ENCODE peak calls at places on chromosomes 6 and 20, in eight cellular contexts. One of them, this sample, is unnamed.
A peak's percentile ranks its signal among the peaks of the same experiment; 100 is the strongest.

GRCh38 chr6:36266913-36267644 is 2.8 kb upstream of the PNPLA1 start:
- DNase-seq in uterus: no peak
- DNase-seq in NCI-H1694: no peak
- DNase-seq in H54: no peak
- DNase-seq in activated CD4-positive, alpha-beta T cell treated with anti-CD3 and anti-CD28 coated beads, Interleukin-2, amount 50 U/mL, for 48 hours: no peak
- DNase-seq in activated T-cell treated with anti-CD3 and anti-CD28 coated beads for 1 hour: no peak
- DNase-seq in naive B cell: no peak
- DNase-seq in NCI-H1092 treated with DMSO at 0.1 percent for 48 hours: no peak
- DNase-seq in this sample: no peak

GRCh38 chr6:74969591-74970267 is 236.1 kb downstream of the COL12A1 start:
- DNase-seq in uterus: no peak
- DNase-seq in NCI-H1694: no peak
- DNase-seq in H54: no peak
- DNase-seq in activated CD4-positive, alpha-beta T cell treated with anti-CD3 and anti-CD28 coated beads, Interleukin-2, amount 50 U/mL, for 48 hours: no peak
- DNase-seq in activated T-cell treated with anti-CD3 and anti-CD28 coated beads for 1 hour: no peak
- DNase-seq in naive B cell: no peak
- DNase-seq in NCI-H1092 treated with DMSO at 0.1 percent for 48 hours: no peak
- DNase-seq in this sample: no peak

GRCh38 chr6:139392834-139393233 is 18.4 kb upstream of the CITED2 start:
- DNase-seq in uterus: no peak
- DNase-seq in NCI-H1694: no peak
- DNase-seq in H54: no peak
- DNase-seq in activated CD4-positive, alpha-beta T cell treated with anti-CD3 and anti-CD28 coated beads, Interleukin-2, amount 50 U/mL, for 48 hours: no peak
- DNase-seq in activated T-cell treated with anti-CD3 and anti-CD28 coated beads for 1 hour: no peak
- DNase-seq in naive B cell: no peak
- DNase-seq in NCI-H1092 treated with DMSO at 0.1 percent for 48 hours: no peak
- DNase-seq in this sample: no peak

GRCh38 chr6:108588586-108588985 is 27.9 kb downstream of the FOXO3 start:
- DNase-seq in uterus: no peak
- DNase-seq in NCI-H1694: no peak
- DNase-seq in H54: no peak
- DNase-seq in activated CD4-positive, alpha-beta T cell treated with anti-CD3 and anti-CD28 coated beads, Interleukin-2, amount 50 U/mL, for 48 hours: no peak
- DNase-seq in activated T-cell treated with anti-CD3 and anti-CD28 coated beads for 1 hour: no peak
- DNase-seq in naive B cell: no peak
- DNase-seq in NCI-H1092 treated with DMSO at 0.1 percent for 48 hours: no peak
- DNase-seq in this sample: peak; percentile 82

GRCh38 chr6:149716584-149716983 is 1.3 kb downstream of the LATS1 start:
- DNase-seq in uterus: no peak
- DNase-seq in NCI-H1694: no peak
- DNase-seq in H54: no peak
- DNase-seq in activated CD4-positive, alpha-beta T cell treated with anti-CD3 and anti-CD28 coated beads, Interleukin-2, amount 50 U/mL, for 48 hours: no peak
- DNase-seq in activated T-cell treated with anti-CD3 and anti-CD28 coated beads for 1 hour: no peak
- DNase-seq in naive B cell: no peak
- DNase-seq in NCI-H1092 treated with DMSO at 0.1 percent for 48 hours: no peak
- DNase-seq in this sample: no peak

GRCh38 chr6:134817448-134817847 is 132.5 kb downstream of the ALDH8A1 start:
- DNase-seq in uterus: no peak
- DNase-seq in NCI-H1694: no peak
- DNase-seq in H54: no peak
- DNase-seq in activated CD4-positive, alpha-beta T cell treated with anti-CD3 and anti-CD28 coated beads, Interleukin-2, amount 50 U/mL, for 48 hours: no peak
- DNase-seq in activated T-cell treated with anti-CD3 and anti-CD28 coated beads for 1 hour: no peak
- DNase-seq in naive B cell: no peak
- DNase-seq in NCI-H1092 treated with DMSO at 0.1 percent for 48 hours: no peak
- DNase-seq in this sample: no peak

GRCh38 chr6:35687658-35688604 is 784 bp downstream of the FKBP5 start:
- DNase-seq in uterus: peak; percentile 44
- DNase-seq in NCI-H1694: no peak
- DNase-seq in H54: peak; percentile 46
- DNase-seq in activated CD4-positive, alpha-beta T cell treated with anti-CD3 and anti-CD28 coated beads, Interleukin-2, amount 50 U/mL, for 48 hours: peak; percentile 58
- DNase-seq in activated T-cell treated with anti-CD3 and anti-CD28 coated beads for 1 hour: peak; percentile 37
- DNase-seq in naive B cell: peak; percentile 48
- DNase-seq in NCI-H1092 treated with DMSO at 0.1 percent for 48 hours: peak; percentile 1
- DNase-seq in this sample: peak; percentile 74

GRCh38 chr6:138334000-138334399 is 43.7 kb upstream of the SMIM28 start:
- DNase-seq in uterus: no peak
- DNase-seq in NCI-H1694: no peak
- DNase-seq in H54: no peak
- DNase-seq in activated CD4-positive, alpha-beta T cell treated with anti-CD3 and anti-CD28 coated beads, Interleukin-2, amount 50 U/mL, for 48 hours: no peak
- DNase-seq in activated T-cell treated with anti-CD3 and anti-CD28 coated beads for 1 hour: no peak
- DNase-seq in naive B cell: no peak
- DNase-seq in NCI-H1092 treated with DMSO at 0.1 percent for 48 hours: no peak
- DNase-seq in this sample: no peak

GRCh38 chr20:46954490-46955038 is 59.9 kb downstream of the EYA2 start:
- DNase-seq in uterus: no peak
- DNase-seq in NCI-H1694: no peak
- DNase-seq in H54: peak; percentile 47
- DNase-seq in activated CD4-positive, alpha-beta T cell treated with anti-CD3 and anti-CD28 coated beads, Interleukin-2, amount 50 U/mL, for 48 hours: no peak
- DNase-seq in activated T-cell treated with anti-CD3 and anti-CD28 coated beads for 1 hour: no peak
- DNase-seq in naive B cell: no peak
- DNase-seq in NCI-H1092 treated with DMSO at 0.1 percent for 48 hours: no peak
- DNase-seq in this sample: no peak

GRCh38 chr6:31122803-31123706 is 2.8 kb upstream of the CDSN start:
- DNase-seq in uterus: peak; percentile 84
- DNase-seq in NCI-H1694: no peak
- DNase-seq in H54: peak; percentile 86
- DNase-seq in activated CD4-positive, alpha-beta T cell treated with anti-CD3 and anti-CD28 coated beads, Interleukin-2, amount 50 U/mL, for 48 hours: no peak
- DNase-seq in activated T-cell treated with anti-CD3 and anti-CD28 coated beads for 1 hour: no peak
- DNase-seq in naive B cell: no peak
- DNase-seq in NCI-H1092 treated with DMSO at 0.1 percent for 48 hours: no peak
- DNase-seq in this sample: no peak

GRCh38 chr6:134676307-134677281 is 273.3 kb downstream of the ALDH8A1 start:
- DNase-seq in uterus: no peak
- DNase-seq in NCI-H1694: peak; percentile 35
- DNase-seq in H54: no peak
- DNase-seq in activated CD4-positive, alpha-beta T cell treated with anti-CD3 and anti-CD28 coated beads, Interleukin-2, amount 50 U/mL, for 48 hours: no peak
- DNase-seq in activated T-cell treated with anti-CD3 and anti-CD28 coated beads for 1 hour: no peak
- DNase-seq in naive B cell: no peak
- DNase-seq in NCI-H1092 treated with DMSO at 0.1 percent for 48 hours: peak; percentile 55
- DNase-seq in this sample: no peak

GRCh38 chr6:158758941-158759479 is 60.2 kb downstream of the EZR start:
- DNase-seq in uterus: no peak
- DNase-seq in NCI-H1694: peak; percentile 27
- DNase-seq in H54: no peak
- DNase-seq in activated CD4-positive, alpha-beta T cell treated with anti-CD3 and anti-CD28 coated beads, Interleukin-2, amount 50 U/mL, for 48 hours: no peak
- DNase-seq in activated T-cell treated with anti-CD3 and anti-CD28 coated beads for 1 hour: no peak
- DNase-seq in naive B cell: no peak
- DNase-seq in NCI-H1092 treated with DMSO at 0.1 percent for 48 hours: peak; percentile 74
- DNase-seq in this sample: peak; percentile 62

GRCh38 chr20:44174996-44175766 is 11.8 kb downstream of the JPH2 start:
- DNase-seq in uterus: no peak
- DNase-seq in NCI-H1694: no peak
- DNase-seq in H54: no peak
- DNase-seq in activated CD4-positive, alpha-beta T cell treated with anti-CD3 and anti-CD28 coated beads, Interleukin-2, amount 50 U/mL, for 48 hours: no peak
- DNase-seq in activated T-cell treated with anti-CD3 and anti-CD28 coated beads for 1 hour: no peak
- DNase-seq in naive B cell: no peak
- DNase-seq in NCI-H1092 treated with DMSO at 0.1 percent for 48 hours: no peak
- DNase-seq in this sample: no peak

GRCh38 chr6:48994811-48995210 is 468.2 kb downstream of the MMUT start:
- DNase-seq in uterus: no peak
- DNase-seq in NCI-H1694: no peak
- DNase-seq in H54: no peak
- DNase-seq in activated CD4-positive, alpha-beta T cell treated with anti-CD3 and anti-CD28 coated beads, Interleukin-2, amount 50 U/mL, for 48 hours: no peak
- DNase-seq in activated T-cell treated with anti-CD3 and anti-CD28 coated beads for 1 hour: no peak
- DNase-seq in naive B cell: no peak
- DNase-seq in NCI-H1092 treated with DMSO at 0.1 percent for 48 hours: no peak
- DNase-seq in this sample: no peak

GRCh38 chr6:169362501-169363121 is 109.0 kb upstream of the THBS2 start:
- DNase-seq in uterus: no peak
- DNase-seq in NCI-H1694: no peak
- DNase-seq in H54: no peak
- DNase-seq in activated CD4-positive, alpha-beta T cell treated with anti-CD3 and anti-CD28 coated beads, Interleukin-2, amount 50 U/mL, for 48 hours: no peak
- DNase-seq in activated T-cell treated with anti-CD3 and anti-CD28 coated beads for 1 hour: no peak
- DNase-seq in naive B cell: no peak
- DNase-seq in NCI-H1092 treated with DMSO at 0.1 percent for 48 hours: no peak
- DNase-seq in this sample: no peak

This sample was measured in islet precursor cell.